ENCODE peak calls at places on chromosomes 5 and 9, in five cellular contexts. G is H1, F is uterus, X is ovary, B is transverse colon. C is an unnamed sample.

GRCh38 chr5:76175051-76175666 is 92.0 kb downstream of the SV2C start:
- DNase-seq in G (peak; percentile 71), F (no peak), X (no peak), B (peak; percentile 71), C (peak; percentile 25)

GRCh38 chr5:15074651-15075050 is 203.1 kb upstream of the ANKH start:
- DNase-seq in G (no peak), F (no peak), X (no peak), B (no peak), C (no peak)

GRCh38 chr5:108876451-108876850 is 128.8 kb downstream of the FER start:
- DNase-seq in G (no peak), F (no peak), X (no peak), B (no peak), C (no peak)

GRCh38 chr9:118059520-118060278 is 355.5 kb downstream of the TLR4 start:
- DNase-seq in G (peak; percentile 51), F (no peak), X (peak; percentile 8), B (no peak), C (no peak)

GRCh38 chr5:23977996-23978395 is 470.6 kb downstream of the PRDM9 start:
- DNase-seq in G (peak; percentile 92), F (no peak), X (no peak), B (peak; percentile 10), C (no peak)

GRCh38 chr9:81650836-81651545 is 38.4 kb downstream of the TLE1 start:
- DNase-seq in G (no peak), F (no peak), X (no peak), B (no peak), C (no peak)

GRCh38 chr5:95822038-95822407 is 503 bp downstream of the GLRX start:
- DNase-seq in G (no peak), F (peak; percentile 57), X (peak; percentile 51), B (peak; percentile 70), C (no peak)

GRCh38 chr9:75803130-75803529 is 87.3 kb upstream of the PCSK5 start:
- DNase-seq in G (no peak), F (no peak), X (no peak), B (no peak), C (no peak)

GRCh38 chr5:92309336-92309991 is 926.3 kb upstream of the ARRDC3 start:
- DNase-seq in G (no peak), F (no peak), X (no peak), B (no peak), C (no peak)
- TF ChIP-seq CTCF in G (peak; percentile 39), F (peak; percentile 22), X (no peak), B (no peak), C (peak; percentile 26)

GRCh38 chr9:134088064-134088725 is 20.4 kb upstream of the BRD3 start:
- DNase-seq in G (no peak), F (no peak), X (no peak), B (peak; percentile 17), C (no peak)
- H3K4me3 ChIP-seq in G (no peak overlapping the region), F (no peak overlapping the region), X (no peak overlapping the region), B (no peak overlapping the region), C (no peak overlapping the region)

DNA sequence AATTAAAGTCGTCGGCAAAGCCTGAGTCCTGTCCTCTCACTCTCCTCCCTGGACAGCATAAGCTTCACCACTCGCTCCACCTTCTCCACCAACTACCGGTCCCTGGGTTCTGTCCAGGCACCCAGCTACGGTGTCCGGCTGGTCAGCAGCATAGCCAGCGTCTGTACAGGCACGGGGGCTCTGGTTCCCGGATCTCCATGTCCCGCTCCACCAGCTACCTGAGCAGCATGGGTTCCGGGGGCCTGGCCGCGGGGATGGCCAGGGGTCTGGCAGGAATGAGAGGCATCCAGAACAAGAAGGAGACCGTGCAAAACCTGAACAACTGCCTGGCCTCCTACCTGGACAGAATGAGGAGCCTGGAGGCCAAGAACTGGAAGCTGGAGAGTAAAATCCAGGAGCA is 1.7 kb upstream of the XPA start:
- DNase-seq in G (no peak), F (no peak), X (no peak), B (no peak), C (no peak)
- TF ChIP-seq CTCF in G (no peak), F (no peak), X (no peak), B (no peak), C (no peak)

GRCh38 chr5:75050415-75050814 is 1.9 kb downstream of the GCNT4 start:
- DNase-seq in G (peak; percentile 67), F (no peak), X (peak; percentile 24), B (no peak), C (no peak)

GRCh38 chr5:75049581-75050274 is 2.6 kb downstream of the GCNT4 start:
- DNase-seq in G (peak; percentile 77), F (peak; percentile 39), X (no peak), B (peak; percentile 77), C (peak; percentile 35)

GRCh38 chr5:75052461-75053285 is at the start of gene GCNT4:
- DNase-seq in G (peak; percentile 69), F (peak; percentile 28), X (no peak), B (peak; percentile 38), C (no peak)

GRCh38 chr5:75053286-75054109 is 1.1 kb upstream of the GCNT4 start:
- DNase-seq in G (peak; percentile 70), F (peak; percentile 44), X (peak; percentile 68), B (peak; percentile 63), C (no peak)

GRCh38 chr5:75051217-75051751 is 1.1 kb downstream of the GCNT4 start:
- DNase-seq in G (no peak), F (no peak), X (no peak), B (peak; percentile 74), C (no peak)
- H3K4me3 ChIP-seq in G (no peak overlapping the region), F (no peak overlapping the region), X (no peak overlapping the region), B (peak overlapping the region; percentile 70), C (no peak overlapping the region)

GRCh38 chr5:148000036-148000435 is 63.7 kb upstream of the SPINK5 start:
- DNase-seq in G (no peak), F (no peak), X (no peak), B (no peak), C (no peak)

GRCh38 chr5:147998704-147999103 is 65.1 kb upstream of the SPINK5 start:
- DNase-seq in G (no peak), F (no peak), X (no peak), B (no peak), C (no peak)

GRCh38 chr5:147995846-147996245 is 67.9 kb upstream of the SPINK5 start:
- DNase-seq in G (no peak), F (no peak), X (no peak), B (no peak), C (no peak)

GRCh38 chr5:147996379-147996778 is 67.4 kb upstream of the SPINK5 start:
- DNase-seq in G (no peak), F (no peak), X (no peak), B (no peak), C (no peak)
- TF ChIP-seq CTCF in G (peak; percentile 25), F (no peak), X (no peak), B (no peak), C (no peak)

C was measured in GM12864.